ENCODE peak calls at places on chromosome 2, in eight cellular contexts. One of them, this sample, is unnamed.

GRCh38 chr2:101517753-101518152 is 42.8 kb upstream of the RFX8 start:
- DNase-seq in mesenteric fat pad: no peak
- DNase-seq in ureter: no peak
- DNase-seq in ecto neural progenitor cell: no peak
- DNase-seq in posterior vena cava: no peak
- DNase-seq in astrocyte: peak
- DNase-seq in skeletal muscle cell: peak
- DNase-seq in upper lobe of left lung: no peak
- DNase-seq in this sample: no peak

GRCh38 chr2:146415291-146415690 is 1429.5 kb upstream of the ACVR2A start:
- DNase-seq in skeletal muscle cell: no peak
- DNase-seq in ecto neural progenitor cell: no peak
- DNase-seq in astrocyte: no peak
- DNase-seq in posterior vena cava: no peak
- DNase-seq in ureter: no peak
- DNase-seq in mesenteric fat pad: no peak
- DNase-seq in upper lobe of left lung: no peak
- DNase-seq in this sample: no peak

GRCh38 chr2:133837441-133838090 is 269.3 kb upstream of the NCKAP5 start:
- DNase-seq in posterior vena cava: no peak
- DNase-seq in mesenteric fat pad: no peak
- DNase-seq in astrocyte: peak
- DNase-seq in upper lobe of left lung: no peak
- DNase-seq in ecto neural progenitor cell: no peak
- DNase-seq in skeletal muscle cell: peak
- DNase-seq in ureter: no peak
- DNase-seq in this sample: no peak

GRCh38 chr2:24404582-24404981 is 44.2 kb upstream of the ITSN2 start:
- DNase-seq in upper lobe of left lung: no peak
- DNase-seq in astrocyte: peak
- DNase-seq in ureter: no peak
- DNase-seq in skeletal muscle cell: peak
- DNase-seq in posterior vena cava: no peak
- DNase-seq in ecto neural progenitor cell: no peak
- DNase-seq in mesenteric fat pad: no peak
- DNase-seq in this sample: peak

GRCh38 chr2:206642075-206643025 is at the start of gene FAM237A:
- DNase-seq in posterior vena cava: no peak
- DNase-seq in ecto neural progenitor cell: peak
- DNase-seq in mesenteric fat pad: no peak
- DNase-seq in astrocyte: peak
- DNase-seq in upper lobe of left lung: no peak
- DNase-seq in ureter: no peak
- DNase-seq in skeletal muscle cell: peak
- DNase-seq in this sample: no peak

GRCh38 chr2:192124576-192124975 is 70.2 kb downstream of the TMEFF2 start:
- DNase-seq in ecto neural progenitor cell: no peak
- DNase-seq in upper lobe of left lung: no peak
- DNase-seq in mesenteric fat pad: no peak
- DNase-seq in ureter: no peak
- DNase-seq in skeletal muscle cell: no peak
- DNase-seq in astrocyte: peak
- DNase-seq in posterior vena cava: no peak
- DNase-seq in this sample: no peak

GRCh38 chr2:159074605-159075004 is 106.2 kb downstream of the TANC1 start:
- DNase-seq in astrocyte: no peak
- DNase-seq in mesenteric fat pad: no peak
- DNase-seq in upper lobe of left lung: no peak
- DNase-seq in ecto neural progenitor cell: no peak
- DNase-seq in posterior vena cava: no peak
- DNase-seq in ureter: no peak
- DNase-seq in skeletal muscle cell: no peak
- DNase-seq in this sample: no peak

GRCh38 chr2:134722728-134723127 is 3.9 kb upstream of the TMEM163 start:
- DNase-seq in upper lobe of left lung: no peak
- DNase-seq in ecto neural progenitor cell: no peak
- DNase-seq in skeletal muscle cell: no peak
- DNase-seq in ureter: no peak
- DNase-seq in mesenteric fat pad: no peak
- DNase-seq in astrocyte: no peak
- DNase-seq in posterior vena cava: no peak
- DNase-seq in this sample: no peak

GRCh38 chr2:110714824-110715223 is 17.5 kb upstream of the ACOXL start:
- DNase-seq in posterior vena cava: no peak
- DNase-seq in upper lobe of left lung: no peak
- DNase-seq in ecto neural progenitor cell: no peak
- DNase-seq in ureter: no peak
- DNase-seq in astrocyte: no peak
- DNase-seq in skeletal muscle cell: no peak
- DNase-seq in mesenteric fat pad: no peak
- DNase-seq in this sample: no peak

GRCh38 chr2:44267269-44268258 is 7.7 kb upstream of the SLC3A1 start:
- DNase-seq in posterior vena cava: no peak
- DNase-seq in skeletal muscle cell: no peak
- DNase-seq in ecto neural progenitor cell: no peak
- DNase-seq in upper lobe of left lung: no peak
- DNase-seq in mesenteric fat pad: no peak
- DNase-seq in astrocyte: peak
- DNase-seq in ureter: no peak
- DNase-seq in this sample: no peak

GRCh38 chr2:188181439-188181838 is 110.2 kb upstream of the GULP1 start:
- DNase-seq in skeletal muscle cell: no peak
- DNase-seq in ecto neural progenitor cell: no peak
- DNase-seq in mesenteric fat pad: no peak
- DNase-seq in astrocyte: no peak
- DNase-seq in posterior vena cava: no peak
- DNase-seq in upper lobe of left lung: no peak
- DNase-seq in ureter: no peak
- DNase-seq in this sample: no peak

GRCh38 chr2:224909885-224910517 is 132.3 kb downstream of the DOCK10 start:
- DNase-seq in mesenteric fat pad: no peak
- DNase-seq in posterior vena cava: peak
- DNase-seq in ureter: peak
- DNase-seq in astrocyte: peak
- DNase-seq in skeletal muscle cell: peak
- DNase-seq in upper lobe of left lung: peak
- DNase-seq in ecto neural progenitor cell: peak
- DNase-seq in this sample: peak

GRCh38 chr2:61538920-61539559 is 884 bp upstream of the XPO1 start:
- DNase-seq in mesenteric fat pad: no peak
- DNase-seq in posterior vena cava: no peak
- DNase-seq in upper lobe of left lung: peak
- DNase-seq in ecto neural progenitor cell: no peak
- DNase-seq in ureter: peak
- DNase-seq in skeletal muscle cell: no peak
- DNase-seq in astrocyte: peak
- DNase-seq in this sample: peak

GRCh38 chr2:220053919-220054318 is 426.5 kb downstream of the SLC4A3 start:
- DNase-seq in upper lobe of left lung: no peak
- DNase-seq in mesenteric fat pad: no peak
- DNase-seq in ecto neural progenitor cell: no peak
- DNase-seq in skeletal muscle cell: no peak
- DNase-seq in posterior vena cava: no peak
- DNase-seq in astrocyte: no peak
- DNase-seq in ureter: no peak
- DNase-seq in this sample: no peak

GRCh38 chr2:39033980-39034379 is 86.9 kb downstream of the SOS1 start:
- DNase-seq in skeletal muscle cell: peak
- DNase-seq in upper lobe of left lung: no peak
- DNase-seq in ecto neural progenitor cell: no peak
- DNase-seq in ureter: no peak
- DNase-seq in astrocyte: peak
- DNase-seq in posterior vena cava: no peak
- DNase-seq in mesenteric fat pad: no peak
- DNase-seq in this sample: no peak

GRCh38 chr2:205786976-205787375 is 104.7 kb downstream of the NRP2 start:
- DNase-seq in mesenteric fat pad: no peak
- DNase-seq in posterior vena cava: no peak
- DNase-seq in upper lobe of left lung: no peak
- DNase-seq in ureter: no peak
- DNase-seq in skeletal muscle cell: no peak
- DNase-seq in astrocyte: no peak
- DNase-seq in ecto neural progenitor cell: no peak
- DNase-seq in this sample: no peak

GRCh38 chr2:188789951-188790350 is 184.2 kb upstream of the COL3A1 start:
- DNase-seq in skeletal muscle cell: no peak
- DNase-seq in upper lobe of left lung: no peak
- DNase-seq in posterior vena cava: no peak
- DNase-seq in astrocyte: no peak
- DNase-seq in mesenteric fat pad: no peak
- DNase-seq in ureter: no peak
- DNase-seq in ecto neural progenitor cell: no peak
- DNase-seq in this sample: no peak

GRCh38 chr2:217790195-217790594 is 212.6 kb downstream of the TNS1 start:
- DNase-seq in ecto neural progenitor cell: no peak
- DNase-seq in ureter: peak
- DNase-seq in skeletal muscle cell: no peak
- DNase-seq in posterior vena cava: peak
- DNase-seq in upper lobe of left lung: no peak
- DNase-seq in mesenteric fat pad: no peak
- DNase-seq in astrocyte: no peak
- DNase-seq in this sample: peak

GRCh38 chr2:149070681-149071355 is 32.3 kb downstream of the LYPD6B start:
- DNase-seq in upper lobe of left lung: no peak
- DNase-seq in ecto neural progenitor cell: no peak
- DNase-seq in ureter: no peak
- DNase-seq in posterior vena cava: no peak
- DNase-seq in astrocyte: no peak
- DNase-seq in skeletal muscle cell: no peak
- DNase-seq in mesenteric fat pad: no peak
- DNase-seq in this sample: no peak

GRCh38 chr2:101998556-101999121 is 6.9 kb downstream of the IL1R2 start:
- DNase-seq in upper lobe of left lung: no peak
- DNase-seq in mesenteric fat pad: no peak
- DNase-seq in posterior vena cava: no peak
- DNase-seq in astrocyte: no peak
- DNase-seq in skeletal muscle cell: no peak
- DNase-seq in ecto neural progenitor cell: no peak
- DNase-seq in ureter: no peak
- DNase-seq in this sample: no peak

GRCh38 chr2:180268006-180268405 is 260.9 kb upstream of the CWC22 start:
- DNase-seq in skeletal muscle cell: no peak
- DNase-seq in ecto neural progenitor cell: no peak
- DNase-seq in ureter: no peak
- DNase-seq in upper lobe of left lung: no peak
- DNase-seq in mesenteric fat pad: no peak
- DNase-seq in posterior vena cava: no peak
- DNase-seq in astrocyte: peak
- DNase-seq in this sample: no peak

GRCh38 chr2:236254021-236254420 is 10.2 kb downstream of the ASB18 start:
- DNase-seq in posterior vena cava: no peak
- DNase-seq in mesenteric fat pad: no peak
- DNase-seq in ureter: no peak
- DNase-seq in astrocyte: no peak
- DNase-seq in skeletal muscle cell: no peak
- DNase-seq in ecto neural progenitor cell: no peak
- DNase-seq in upper lobe of left lung: no peak
- DNase-seq in this sample: no peak

GRCh38 chr2:105969552-105969951 is 224.5 kb downstream of the UXS1 start:
- DNase-seq in ecto neural progenitor cell: no peak
- DNase-seq in astrocyte: no peak
- DNase-seq in posterior vena cava: no peak
- DNase-seq in upper lobe of left lung: no peak
- DNase-seq in skeletal muscle cell: no peak
- DNase-seq in mesenteric fat pad: no peak
- DNase-seq in ureter: no peak
- DNase-seq in this sample: no peak

GRCh38 chr2:45055261-45055660 is 46.0 kb upstream of the SIX2 start:
- DNase-seq in mesenteric fat pad: no peak
- DNase-seq in skeletal muscle cell: no peak
- DNase-seq in ureter: no peak
- DNase-seq in upper lobe of left lung: no peak
- DNase-seq in astrocyte: no peak
- DNase-seq in posterior vena cava: no peak
- DNase-seq in ecto neural progenitor cell: no peak
- DNase-seq in this sample: no peak

GRCh38 chr2:235026649-235027557 is 75.1 kb downstream of the SH3BP4 start:
- DNase-seq in ecto neural progenitor cell: no peak
- DNase-seq in upper lobe of left lung: peak
- DNase-seq in ureter: peak
- DNase-seq in astrocyte: peak
- DNase-seq in mesenteric fat pad: no peak
- DNase-seq in skeletal muscle cell: no peak
- DNase-seq in posterior vena cava: no peak
- DNase-seq in this sample: peak

GRCh38 chr2:47187124-47187523 is 32.0 kb upstream of the STPG4 start:
- DNase-seq in upper lobe of left lung: no peak
- DNase-seq in ureter: no peak
- DNase-seq in posterior vena cava: no peak
- DNase-seq in skeletal muscle cell: no peak
- DNase-seq in mesenteric fat pad: no peak
- DNase-seq in astrocyte: no peak
- DNase-seq in ecto neural progenitor cell: no peak
- DNase-seq in this sample: no peak